ENCODE peak calls at places on chromosomes 11 and 22, in eight cellular contexts. L, H, F, V, E, I, S and J are unnamed samples.

GRCh38 chr11:30059172-30059815 is 42.5 kb upstream of the KCNA4 start:
- DNase-seq in E (no peak), F (no peak), L (no peak), S (no peak), I (no peak), V (no peak), H (no peak), J (no peak)

GRCh38 chr22:28917747-28918543 is 34.6 kb downstream of the ZNRF3 start:
- DNase-seq in H (no peak), S (no peak), F (no peak), L (no peak), I (no peak), V (no peak), E (peak), J (no peak)

GRCh38 chr11:117925198-117925925 is 3.8 kb downstream of the TMPRSS13 start:
- DNase-seq in E (peak), F (no peak), L (no peak), H (no peak), V (no peak), S (no peak), I (no peak), J (no peak)

GRCh38 chr11:117096140-117096972 is 1.9 kb downstream of the SIK3 start:
- DNase-seq in E (no peak), S (no peak), F (no peak), H (no peak), I (no peak), L (peak), V (peak), J (peak)

GRCh38 chr11:46678741-46679130 is 21.7 kb downstream of the ARHGAP1 start:
- DNase-seq in I (no peak), V (no peak), L (no peak), F (no peak), S (no peak), E (no peak), H (no peak), J (no peak)

GRCh38 chr22:49205401-49205800 is 622.3 kb downstream of the BRD1 start:
- DNase-seq in F (no peak), I (peak), S (no peak), E (no peak), V (no peak), H (no peak), L (no peak), J (no peak)

GRCh38 chr11:44506375-44507016 is 59.0 kb upstream of the CD82 start:
- DNase-seq in S (no peak), I (no peak), L (peak), H (peak), E (no peak), F (no peak), V (no peak), J (no peak)

GRCh38 chr11:47060807-47061206 is 115.9 kb downstream of the ARFGAP2 start:
- DNase-seq in F (no peak), L (peak), E (no peak), V (no peak), S (no peak), I (no peak), H (peak), J (peak)

GRCh38 chr11:44140805-44141204 is 45.3 kb downstream of the EXT2 start:
- DNase-seq in H (no peak), E (no peak), S (no peak), I (no peak), F (no peak), V (no peak), L (no peak), J (no peak)